ENCODE peak calls at places on chromosomes 12 and 14, in ten cellular contexts. Z is amniotic stem cell; Y is kidney tubule cell; H is HCEC 1CT; J is LoVo; I is AG04450; G is activated T-helper 9 cell treated with anti-CD3 and anti-CD28 coated beads, Interleukin-2, amount 50 U/mL, for 16 hours; R is NCI-H187; N is activated CD8-positive, alpha-beta memory T cell treated with anti-CD3 and anti-CD28 coated beads, Interleukin-2, amount 50 U/mL, for 48 hours; A is GM12865. V is an unnamed sample.

GRCh38 chr14:52025952-52026510 is 36.7 kb downstream of the RTRAF start:
- DNase-seq in Z (no peak), Y (no peak), H (no peak), J (no peak), I (no peak), G (no peak), R (no peak), N (no peak), A (no peak), V (no peak)

GRCh38 chr12:64781374-64782029 is 22.3 kb upstream of the GNS start:
- DNase-seq in Z (no peak), Y (peak), H (no peak), J (peak), I (no peak), G (no peak), R (no peak), N (no peak), A (no peak), V (no peak)

GRCh38 chr12:106110626-106111300 is 28.0 kb downstream of the NUAK1 start:
- DNase-seq in Z (no peak), Y (peak), H (no peak), J (no peak), I (no peak), G (no peak), R (no peak), N (no peak), A (no peak), V (no peak)

GRCh38 chr14:52052991-52053390 is 15.9 kb downstream of the NID2 start:
- DNase-seq in Z (no peak), Y (peak), H (no peak), J (no peak), I (no peak), G (no peak), R (no peak), N (no peak), A (no peak), V (no peak)

GRCh38 chr14:77660754-77661153 is 44.3 kb upstream of the SPTLC2 start:
- DNase-seq in Z (no peak), Y (peak), H (no peak), J (no peak), I (no peak), G (no peak), R (peak), N (no peak), A (no peak), V (no peak)

GRCh38 chr12:20514598-20514997 is 146.3 kb downstream of the PDE3A start:
- DNase-seq in Z (no peak), Y (no peak), H (no peak), J (no peak), I (no peak), G (no peak), R (no peak), N (no peak), A (no peak), V (no peak)

GRCh38 chr12:12081836-12082497 is 11.2 kb downstream of the BCL2L14 start:
- DNase-seq in Z (peak), Y (peak), H (peak), J (peak), I (no peak), G (no peak), R (no peak), N (no peak), A (peak), V (peak)

GRCh38 chr14:74698471-74698870 is 14.4 kb downstream of the AREL1 start:
- DNase-seq in Z (no peak), Y (no peak), H (no peak), J (no peak), I (no peak), G (no peak), R (no peak), N (no peak), A (no peak), V (peak)

GRCh38 chr12:66063976-66064375 is 66.6 kb downstream of the LLPH start:
- DNase-seq in Z (no peak), Y (no peak), H (no peak), J (no peak), I (no peak), G (no peak), R (no peak), N (no peak), A (no peak), V (no peak)

GRCh38 chr12:95738024-95738611 is 52.4 kb downstream of the NTN4 start:
- DNase-seq in Z (no peak), Y (no peak), H (no peak), J (no peak), I (no peak), G (no peak), R (no peak), N (no peak), A (no peak), V (no peak)

GRCh38 chr12:4270670-4271432 is 2.7 kb upstream of the CCND2 start:
- DNase-seq in Z (no peak), Y (no peak), H (no peak), J (peak), I (no peak), G (peak), R (no peak), N (peak), A (peak), V (peak)

GRCh38 chr12:105369014-105369413 is 38.5 kb downstream of the C12orf75 start:
- DNase-seq in Z (no peak), Y (peak), H (peak), J (no peak), I (peak), G (no peak), R (no peak), N (no peak), A (no peak), V (peak)

GRCh38 chr12:106582264-106582591 is 576 bp upstream of the RFX4 start:
- DNase-seq in Z (no peak), Y (no peak), H (no peak), J (no peak), I (no peak), G (no peak), R (no peak), N (no peak), A (no peak), V (no peak)

GRCh38 chr14:89379006-89379405 is 38.0 kb downstream of the FOXN3 start:
- DNase-seq in Z (no peak), Y (no peak), H (no peak), J (no peak), I (no peak), G (no peak), R (no peak), N (no peak), A (no peak), V (no peak)

GRCh38 chr14:52917732-52918131 is 33.1 kb downstream of the FERMT2 start:
- DNase-seq in Z (no peak), Y (peak), H (no peak), J (no peak), I (no peak), G (no peak), R (no peak), N (no peak), A (no peak), V (peak)

GRCh38 chr12:121811434-121812319 is 7.9 kb downstream of the SETD1B start:
- DNase-seq in Z (peak), Y (peak), H (peak), J (peak), I (no peak), G (peak), R (peak), N (peak), A (peak), V (peak)

V was measured in epithelial cell of esophagus.